ENCODE peak calls at places on chromosome 7, in seven cellular contexts. Q is stimulated activated CD8-positive, alpha-beta memory T cell treated with anti-CD3 and anti-CD28 coated beads, Interleukin-15, amount 100 ng/mL, for 4 hours; R is ureter; K is fibroblast of mammary gland; W is thoracic aorta; E is activated CD4-positive, alpha-beta T cell treated with anti-CD3 and anti-CD28 coated beads, Interleukin-2, amount 50 U/mL, for 24 hours; O is NCI-H1105. J is an unnamed sample.

GRCh38 chr7:40583653-40584424 is 449.0 kb downstream of the SUGCT start:
- DNase-seq in Q (no peak), R (no peak), K (peak; percentile 51), W (no peak), E (no peak), O (no peak), J (no peak)

GRCh38 chr7:44268671-44269070 is 56.7 kb downstream of the CAMK2B start:
- DNase-seq in Q (no peak), R (no peak), K (no peak), W (no peak), E (no peak), O (no peak), J (no peak)

GRCh38 chr7:156903232-156903909 is 10.4 kb upstream of the LMBR1 start:
- DNase-seq in Q (no peak), R (no peak), K (peak; percentile 91), W (no peak), E (no peak), O (no peak), J (no peak)

GRCh38 chr7:117445206-117445605 is 17.9 kb upstream of the ASZ1 start:
- DNase-seq in Q (no peak), R (no peak), K (peak; percentile 1), W (no peak), E (no peak), O (no peak), J (no peak)

GRCh38 chr7:128322040-128322643 is 21.6 kb downstream of the RBM28 start:
- DNase-seq in Q (no peak), R (no peak), K (peak; percentile 60), W (no peak), E (no peak), O (no peak), J (no peak)

GRCh38 chr7:142024547-142024946 is 28.9 kb downstream of the MGAM start:
- DNase-seq in Q (no peak), R (no peak), K (peak; percentile 7), W (no peak), E (no peak), O (no peak), J (no peak)

GRCh38 chr7:29839302-29839701 is 33.0 kb downstream of the WIPF3 start:
- DNase-seq in Q (no peak), R (peak; percentile 55), K (peak; percentile 83), W (no peak), E (no peak), O (no peak), J (no peak)

GRCh38 chr7:155131090-155131489 is 61.0 kb downstream of the HTR5A start:
- DNase-seq in Q (no peak), R (no peak), K (no peak), W (no peak), E (no peak), O (no peak), J (no peak)

GRCh38 chr7:139600306-139600705 is 76.8 kb downstream of the CLEC2L start:
- DNase-seq in Q (no peak), R (no peak), K (no peak), W (no peak), E (no peak), O (no peak), J (no peak)

GRCh38 chr7:90320418-90320800 is 695 bp downstream of the FAM237B start:
- DNase-seq in Q (no peak), R (no peak), K (no peak), W (no peak), E (no peak), O (no peak), J (no peak)

GRCh38 chr7:101277155-101277554 is 32.3 kb upstream of the FIS1 start:
- DNase-seq in Q (no peak), R (no peak), K (no peak), W (no peak), E (no peak), O (no peak), J (no peak)

GRCh38 chr7:93728292-93728691 is 153.8 kb upstream of the CALCR start:
- DNase-seq in Q (no peak), R (no peak), K (peak; percentile 3), W (no peak), E (no peak), O (no peak), J (no peak)

GRCh38 chr7:7489546-7489945 is 46.1 kb downstream of the COL28A1 start:
- DNase-seq in Q (no peak), R (no peak), K (no peak), W (no peak), E (no peak), O (no peak), J (no peak)

GRCh38 chr7:71824356-71824755 is 587.8 kb downstream of the CALN1 start:
- DNase-seq in Q (no peak), R (no peak), K (peak; percentile 70), W (no peak), E (no peak), O (no peak), J (no peak)

GRCh38 chr7:155236386-155236785 is 61.3 kb upstream of the INSIG1 start:
- DNase-seq in Q (no peak), R (no peak), K (no peak), W (no peak), E (no peak), O (no peak), J (no peak)

GRCh38 chr7:30312186-30312585 is 27.8 kb downstream of the ZNRF2 start:
- DNase-seq in Q (no peak), R (no peak), K (no peak), W (no peak), E (no peak), O (no peak), J (no peak)

GRCh38 chr7:44964384-44964830 is 14.4 kb downstream of the MYO1G start:
- DNase-seq in Q (no peak), R (no peak), K (peak; percentile 30), W (no peak), E (no peak), O (no peak), J (no peak)

GRCh38 chr7:104848386-104848990 is 165.5 kb upstream of the KMT2E start:
- DNase-seq in Q (no peak), R (no peak), K (peak; percentile 35), W (no peak), E (no peak), O (peak; percentile 54), J (peak; percentile 75)

GRCh38 chr7:16804674-16805439 is at the start of gene AGR2:
- DNase-seq in Q (no peak), R (peak; percentile 72), K (no peak), W (no peak), E (no peak), O (peak; percentile 58), J (no peak)

GRCh38 chr7:45563401-45563800 is 10.8 kb upstream of the ADCY1 start:
- DNase-seq in Q (no peak), R (no peak), K (no peak), W (no peak), E (no peak), O (no peak), J (no peak)

GRCh38 chr7:135164357-135165021 is 6.0 kb downstream of the CYREN start:
- DNase-seq in Q (no peak), R (no peak), K (peak; percentile 87), W (no peak), E (no peak), O (no peak), J (no peak)

GRCh38 chr7:47576031-47576908 is 5.6 kb downstream of the TNS3 start:
- DNase-seq in Q (no peak), R (no peak), K (peak; percentile 58), W (no peak), E (no peak), O (no peak), J (no peak)

GRCh38 chr7:44847920-44848634 is at the start of gene H2AZ2:
- DNase-seq in Q (peak; percentile 100), R (peak; percentile 100), K (peak; percentile 100), W (peak; percentile 99), E (peak; percentile 99), O (peak; percentile 99), J (peak; percentile 97)

GRCh38 chr7:55498770-55499169 is 73.5 kb downstream of the VOPP1 start:
- DNase-seq in Q (no peak), R (no peak), K (no peak), W (no peak), E (no peak), O (no peak), J (no peak)